ENCODE peak calls at places on chromosome 3, in nine cellular contexts. One of them, this sample, is unnamed.

GRCh38 chr3:52079958-52080357 is 23.6 kb upstream of the DUSP7 start:
- DNase-seq in right atrium auricular region: no peak
- DNase-seq in mesendoderm: no peak
- DNase-seq in dorsolateral prefrontal cortex: no peak
- DNase-seq in CD8-positive, alpha-beta memory T cell: no peak
- DNase-seq in tibial nerve: no peak
- DNase-seq in mesenchymal stem cell: no peak
- DNase-seq in astrocyte: no peak
- DNase-seq in astrocyte of the spinal cord: no peak
- DNase-seq in this sample: no peak

GRCh38 chr3:8759038-8759755 is 10.2 kb downstream of the OXTR start:
- DNase-seq in right atrium auricular region: no peak
- DNase-seq in mesenchymal stem cell: no peak
- DNase-seq in mesendoderm: no peak
- DNase-seq in astrocyte: peak
- DNase-seq in dorsolateral prefrontal cortex: no peak
- DNase-seq in astrocyte of the spinal cord: peak
- DNase-seq in CD8-positive, alpha-beta memory T cell: no peak
- DNase-seq in tibial nerve: no peak
- DNase-seq in this sample: no peak

GRCh38 chr3:40875581-40875980 is 323.7 kb upstream of the CTNNB1 start:
- DNase-seq in CD8-positive, alpha-beta memory T cell: no peak
- DNase-seq in mesenchymal stem cell: no peak
- DNase-seq in astrocyte: no peak
- DNase-seq in mesendoderm: no peak
- DNase-seq in tibial nerve: no peak
- DNase-seq in dorsolateral prefrontal cortex: no peak
- DNase-seq in astrocyte of the spinal cord: no peak
- DNase-seq in right atrium auricular region: no peak
- DNase-seq in this sample: no peak

GRCh38 chr3:157626817-157627216 is 123.6 kb upstream of the VEPH1 start:
- DNase-seq in right atrium auricular region: no peak
- DNase-seq in dorsolateral prefrontal cortex: no peak
- DNase-seq in mesendoderm: no peak
- DNase-seq in astrocyte: no peak
- DNase-seq in mesenchymal stem cell: no peak
- DNase-seq in tibial nerve: no peak
- DNase-seq in CD8-positive, alpha-beta memory T cell: no peak
- DNase-seq in astrocyte of the spinal cord: no peak
- DNase-seq in this sample: no peak

GRCh38 chr3:143124683-143125520 is 5.3 kb downstream of the CHST2 start:
- DNase-seq in astrocyte of the spinal cord: no peak
- DNase-seq in astrocyte: no peak
- DNase-seq in mesenchymal stem cell: peak
- DNase-seq in CD8-positive, alpha-beta memory T cell: peak
- DNase-seq in right atrium auricular region: no peak
- DNase-seq in mesendoderm: no peak
- DNase-seq in tibial nerve: no peak
- DNase-seq in dorsolateral prefrontal cortex: no peak
- DNase-seq in this sample: no peak

GRCh38 chr3:67593761-67594234 is 60.6 kb downstream of the SUCLG2 start:
- DNase-seq in right atrium auricular region: no peak
- DNase-seq in mesenchymal stem cell: peak
- DNase-seq in dorsolateral prefrontal cortex: no peak
- DNase-seq in astrocyte of the spinal cord: no peak
- DNase-seq in CD8-positive, alpha-beta memory T cell: no peak
- DNase-seq in astrocyte: peak
- DNase-seq in mesendoderm: peak
- DNase-seq in tibial nerve: no peak
- DNase-seq in this sample: no peak

GRCh38 chr3:59128685-59129084 is 78.9 kb upstream of the CFAP20DC start:
- DNase-seq in astrocyte of the spinal cord: no peak
- DNase-seq in CD8-positive, alpha-beta memory T cell: no peak
- DNase-seq in mesendoderm: peak
- DNase-seq in dorsolateral prefrontal cortex: no peak
- DNase-seq in mesenchymal stem cell: no peak
- DNase-seq in tibial nerve: no peak
- DNase-seq in astrocyte: no peak
- DNase-seq in right atrium auricular region: no peak
- DNase-seq in this sample: no peak

GRCh38 chr3:128286691-128287090 is 133.4 kb downstream of the EEFSEC start:
- DNase-seq in CD8-positive, alpha-beta memory T cell: no peak
- DNase-seq in astrocyte: no peak
- DNase-seq in dorsolateral prefrontal cortex: no peak
- DNase-seq in mesendoderm: no peak
- DNase-seq in astrocyte of the spinal cord: no peak
- DNase-seq in tibial nerve: no peak
- DNase-seq in mesenchymal stem cell: no peak
- DNase-seq in right atrium auricular region: no peak
- DNase-seq in this sample: no peak

GRCh38 chr3:184335291-184335660 is 2.1 kb upstream of the FAM131A start:
- DNase-seq in astrocyte: no peak
- DNase-seq in right atrium auricular region: no peak
- DNase-seq in mesenchymal stem cell: no peak
- DNase-seq in dorsolateral prefrontal cortex: no peak
- DNase-seq in tibial nerve: no peak
- DNase-seq in mesendoderm: no peak
- DNase-seq in CD8-positive, alpha-beta memory T cell: no peak
- DNase-seq in astrocyte of the spinal cord: no peak
- DNase-seq in this sample: no peak

GRCh38 chr3:104952587-104952986 is 414.1 kb upstream of the ALCAM start:
- DNase-seq in CD8-positive, alpha-beta memory T cell: no peak
- DNase-seq in astrocyte of the spinal cord: peak
- DNase-seq in right atrium auricular region: no peak
- DNase-seq in tibial nerve: no peak
- DNase-seq in mesenchymal stem cell: peak
- DNase-seq in dorsolateral prefrontal cortex: no peak
- DNase-seq in mesendoderm: no peak
- DNase-seq in astrocyte: peak
- DNase-seq in this sample: no peak

GRCh38 chr3:172066880-172067778 is 27.8 kb downstream of the FNDC3B start:
- DNase-seq in astrocyte: no peak
- DNase-seq in right atrium auricular region: no peak
- DNase-seq in mesendoderm: no peak
- DNase-seq in tibial nerve: no peak
- DNase-seq in CD8-positive, alpha-beta memory T cell: peak
- DNase-seq in dorsolateral prefrontal cortex: no peak
- DNase-seq in mesenchymal stem cell: no peak
- DNase-seq in astrocyte of the spinal cord: no peak
- DNase-seq in this sample: no peak

GRCh38 chr3:14779069-14779685 is 39.6 kb upstream of the FGD5 start:
- DNase-seq in CD8-positive, alpha-beta memory T cell: no peak
- DNase-seq in mesendoderm: no peak
- DNase-seq in astrocyte: no peak
- DNase-seq in mesenchymal stem cell: no peak
- DNase-seq in tibial nerve: no peak
- DNase-seq in right atrium auricular region: no peak
- DNase-seq in astrocyte of the spinal cord: no peak
- DNase-seq in dorsolateral prefrontal cortex: no peak
- DNase-seq in this sample: no peak

GRCh38 chr3:151538706-151539403 is 78.0 kb upstream of the IGSF10 start:
- DNase-seq in tibial nerve: peak
- DNase-seq in right atrium auricular region: peak
- DNase-seq in dorsolateral prefrontal cortex: no peak
- DNase-seq in astrocyte of the spinal cord: peak
- DNase-seq in mesendoderm: peak
- DNase-seq in CD8-positive, alpha-beta memory T cell: no peak
- DNase-seq in astrocyte: peak
- DNase-seq in mesenchymal stem cell: no peak
- DNase-seq in this sample: no peak

GRCh38 chr3:30643763-30644462 is 37.5 kb downstream of the TGFBR2 start:
- DNase-seq in astrocyte of the spinal cord: no peak
- DNase-seq in mesenchymal stem cell: no peak
- DNase-seq in dorsolateral prefrontal cortex: no peak
- DNase-seq in astrocyte: no peak
- DNase-seq in CD8-positive, alpha-beta memory T cell: peak
- DNase-seq in tibial nerve: no peak
- DNase-seq in mesendoderm: no peak
- DNase-seq in right atrium auricular region: no peak
- DNase-seq in this sample: peak

GRCh38 chr3:194397757-194398312 is 1.2 kb downstream of the GP5 start:
- DNase-seq in mesendoderm: no peak
- DNase-seq in astrocyte: peak
- DNase-seq in dorsolateral prefrontal cortex: no peak
- DNase-seq in tibial nerve: no peak
- DNase-seq in CD8-positive, alpha-beta memory T cell: peak
- DNase-seq in right atrium auricular region: no peak
- DNase-seq in astrocyte of the spinal cord: peak
- DNase-seq in mesenchymal stem cell: no peak
- DNase-seq in this sample: no peak
- H3K4me3 ChIP-seq in mesendoderm: no peak
- H3K4me3 ChIP-seq in astrocyte: peak
- H3K4me3 ChIP-seq in dorsolateral prefrontal cortex: no peak
- H3K4me3 ChIP-seq in tibial nerve: no peak
- H3K4me3 ChIP-seq in CD8-positive, alpha-beta memory T cell: peak
- H3K4me3 ChIP-seq in right atrium auricular region: no peak
- H3K4me3 ChIP-seq in astrocyte of the spinal cord: no peak
- H3K4me3 ChIP-seq in mesenchymal stem cell: peak
- H3K4me3 ChIP-seq in this sample: peak

GRCh38 chr3:4220050-4220449 is 83.1 kb upstream of the SETMAR start:
- DNase-seq in right atrium auricular region: no peak
- DNase-seq in mesenchymal stem cell: no peak
- DNase-seq in astrocyte of the spinal cord: no peak
- DNase-seq in astrocyte: no peak
- DNase-seq in CD8-positive, alpha-beta memory T cell: no peak
- DNase-seq in mesendoderm: no peak
- DNase-seq in dorsolateral prefrontal cortex: no peak
- DNase-seq in tibial nerve: no peak
- DNase-seq in this sample: no peak

GRCh38 chr3:4224331-4224730 is 78.8 kb upstream of the SETMAR start:
- DNase-seq in mesenchymal stem cell: no peak
- DNase-seq in astrocyte of the spinal cord: no peak
- DNase-seq in dorsolateral prefrontal cortex: no peak
- DNase-seq in right atrium auricular region: no peak
- DNase-seq in astrocyte: no peak
- DNase-seq in CD8-positive, alpha-beta memory T cell: no peak
- DNase-seq in mesendoderm: no peak
- DNase-seq in tibial nerve: no peak
- DNase-seq in this sample: no peak

GRCh38 chr3:4222574-4222973 is 80.6 kb upstream of the SETMAR start:
- DNase-seq in astrocyte of the spinal cord: no peak
- DNase-seq in tibial nerve: no peak
- DNase-seq in CD8-positive, alpha-beta memory T cell: no peak
- DNase-seq in dorsolateral prefrontal cortex: no peak
- DNase-seq in right atrium auricular region: no peak
- DNase-seq in mesenchymal stem cell: no peak
- DNase-seq in mesendoderm: no peak
- DNase-seq in astrocyte: no peak
- DNase-seq in this sample: no peak

GRCh38 chr3:4225005-4225471 is 78.1 kb upstream of the SETMAR start:
- DNase-seq in astrocyte: no peak
- DNase-seq in dorsolateral prefrontal cortex: no peak
- DNase-seq in mesenchymal stem cell: no peak
- DNase-seq in CD8-positive, alpha-beta memory T cell: no peak
- DNase-seq in mesendoderm: no peak
- DNase-seq in tibial nerve: no peak
- DNase-seq in astrocyte of the spinal cord: no peak
- DNase-seq in right atrium auricular region: no peak
- DNase-seq in this sample: no peak

GRCh38 chr3:4223783-4224182 is 79.4 kb upstream of the SETMAR start:
- DNase-seq in mesendoderm: no peak
- DNase-seq in tibial nerve: no peak
- DNase-seq in CD8-positive, alpha-beta memory T cell: no peak
- DNase-seq in dorsolateral prefrontal cortex: no peak
- DNase-seq in mesenchymal stem cell: no peak
- DNase-seq in astrocyte of the spinal cord: no peak
- DNase-seq in right atrium auricular region: no peak
- DNase-seq in astrocyte: no peak
- DNase-seq in this sample: no peak
- H3K4me3 ChIP-seq in mesendoderm: no peak
- H3K4me3 ChIP-seq in tibial nerve: no peak
- H3K4me3 ChIP-seq in CD8-positive, alpha-beta memory T cell: no peak
- H3K4me3 ChIP-seq in dorsolateral prefrontal cortex: no peak
- H3K4me3 ChIP-seq in mesenchymal stem cell: no peak
- H3K4me3 ChIP-seq in astrocyte of the spinal cord: no peak
- H3K4me3 ChIP-seq in right atrium auricular region: no peak
- H3K4me3 ChIP-seq in astrocyte: no peak
- H3K4me3 ChIP-seq in this sample: no peak

DNA sequence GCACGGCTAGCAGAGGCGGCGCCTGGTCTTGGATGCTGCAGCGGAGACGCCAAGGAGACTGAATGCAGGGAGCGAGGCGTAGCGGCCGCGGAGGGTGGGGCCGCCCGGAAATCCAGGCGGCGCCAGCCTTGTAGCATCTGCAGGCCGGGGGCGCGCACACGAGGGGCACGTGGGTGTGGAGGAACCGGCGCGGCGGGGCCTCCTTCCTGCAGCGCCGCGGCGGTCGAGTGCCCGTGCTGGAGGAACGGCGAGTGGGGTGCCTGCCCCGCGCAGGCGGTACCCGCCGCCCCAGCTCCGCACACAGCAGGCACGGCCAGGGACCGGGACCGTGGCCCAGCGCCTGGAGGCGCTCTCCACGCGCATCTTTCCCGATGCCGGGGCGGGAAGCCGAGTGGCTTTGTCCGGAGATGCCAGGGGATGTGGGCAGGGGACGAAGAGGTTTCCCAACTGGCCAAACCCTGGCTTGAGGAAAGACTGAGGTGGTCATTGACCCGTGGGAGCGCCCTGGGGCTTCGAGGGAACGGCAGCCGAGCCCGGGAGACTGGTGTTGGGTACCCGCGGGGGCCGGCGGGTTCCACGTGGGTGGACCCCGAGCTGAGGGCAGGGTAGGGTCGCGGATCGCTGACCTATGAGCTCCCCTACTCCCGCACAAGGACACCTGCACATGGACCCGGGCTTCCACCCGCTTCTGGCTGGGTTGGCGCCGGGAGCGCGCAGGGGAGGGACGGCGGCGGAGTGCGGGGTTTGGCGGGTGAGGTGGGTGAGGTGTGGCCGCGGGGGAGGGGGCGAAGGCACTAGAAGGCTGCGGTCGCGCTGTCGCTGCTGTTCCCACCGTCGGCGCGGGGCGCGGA is 246.4 kb upstream of the TOPAZ1 start:
- DNase-seq in tibial nerve: no peak
- DNase-seq in astrocyte: no peak
- DNase-seq in mesendoderm: peak
- DNase-seq in dorsolateral prefrontal cortex: peak
- DNase-seq in mesenchymal stem cell: peak
- DNase-seq in right atrium auricular region: no peak
- DNase-seq in CD8-positive, alpha-beta memory T cell: peak
- DNase-seq in astrocyte of the spinal cord: peak
- DNase-seq in this sample: peak
- H3K4me3 ChIP-seq in tibial nerve: peak
- H3K4me3 ChIP-seq in astrocyte: peak
- H3K4me3 ChIP-seq in mesendoderm: peak
- H3K4me3 ChIP-seq in dorsolateral prefrontal cortex: peak
- H3K4me3 ChIP-seq in mesenchymal stem cell: peak
- H3K4me3 ChIP-seq in right atrium auricular region: no peak
- H3K4me3 ChIP-seq in CD8-positive, alpha-beta memory T cell: no peak
- H3K4me3 ChIP-seq in astrocyte of the spinal cord: peak
- H3K4me3 ChIP-seq in this sample: peak

DNA sequence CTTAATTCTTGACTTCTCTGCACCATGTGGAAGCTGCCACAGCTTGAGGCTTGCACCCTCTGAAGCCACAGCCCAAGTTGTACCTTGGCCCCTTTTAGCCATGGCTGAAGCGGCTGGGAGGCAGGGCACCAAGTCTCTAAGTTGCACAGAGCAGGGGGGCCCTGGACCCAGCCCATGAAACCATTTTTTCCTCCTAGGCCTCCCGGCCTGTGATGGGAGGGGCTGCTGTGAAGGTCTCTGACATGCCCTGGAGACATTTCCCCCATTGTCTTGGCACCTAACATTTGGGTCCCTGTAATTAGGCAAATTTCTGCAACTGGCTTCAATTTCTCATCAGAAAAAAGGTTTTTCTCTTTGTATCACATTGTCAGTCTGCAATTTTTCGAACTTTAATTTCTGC is 92.8 kb upstream of the GALNT15 start:
- DNase-seq in mesenchymal stem cell: no peak
- DNase-seq in astrocyte: no peak
- DNase-seq in mesendoderm: no peak
- DNase-seq in right atrium auricular region: no peak
- DNase-seq in CD8-positive, alpha-beta memory T cell: no peak
- DNase-seq in tibial nerve: no peak
- DNase-seq in astrocyte of the spinal cord: no peak
- DNase-seq in dorsolateral prefrontal cortex: no peak
- DNase-seq in this sample: no peak
- H3K4me3 ChIP-seq in mesenchymal stem cell: peak
- H3K4me3 ChIP-seq in astrocyte: no peak
- H3K4me3 ChIP-seq in mesendoderm: no peak
- H3K4me3 ChIP-seq in right atrium auricular region: no peak
- H3K4me3 ChIP-seq in CD8-positive, alpha-beta memory T cell: no peak
- H3K4me3 ChIP-seq in tibial nerve: no peak
- H3K4me3 ChIP-seq in astrocyte of the spinal cord: no peak
- H3K4me3 ChIP-seq in dorsolateral prefrontal cortex: no peak
- H3K4me3 ChIP-seq in this sample: no peak

This sample was measured in Jurkat, Clone E6-1.